ENCODE peak calls at places on chromosomes 4 and X, in seven cellular contexts. P is mammary epithelial cell, Y is adrenal gland, A is AG04449, Z is ascending aorta, K is psoas muscle, R is keratinocyte. J is an unnamed sample.

GRCh38 chr4:124940387-124940786 is 227.9 kb upstream of the ANKRD50 start:
- DNase-seq in P (peak; percentile 92), Y (no peak), A (peak; percentile 91), Z (no peak), K (no peak), R (peak; percentile 73), J (peak; percentile 66)

GRCh38 chr4:39023059-39023458 is 9.2 kb downstream of the TMEM156 start:
- DNase-seq in P (no peak), Y (no peak), A (no peak), Z (no peak), K (no peak), R (no peak), J (no peak)

GRCh38 chr4:168765726-168766125 is 244.3 kb downstream of the CBR4 start:
- DNase-seq in P (peak; percentile 75), Y (no peak), A (no peak), Z (peak; percentile 82), K (no peak), R (no peak), J (no peak)

GRCh38 chrX:9880237-9880636 is 86.9 kb upstream of the CLDN34 start:
- DNase-seq in P (no peak), Y (no peak), A (no peak), Z (no peak), K (no peak), R (no peak), J (no peak)

GRCh38 chrX:16771483-16772398 is 14.5 kb upstream of the TXLNG start:
- DNase-seq in P (peak; percentile 87), Y (no peak), A (peak; percentile 12), Z (no peak), K (no peak), R (peak; percentile 32), J (peak; percentile 38)

GRCh38 chr4:740656-741282 is 35.1 kb downstream of the PCGF3 start:
- DNase-seq in P (no peak), Y (no peak), A (peak; percentile 16), Z (no peak), K (peak; percentile 45), R (no peak), J (no peak)

GRCh38 chr4:154073107-154073817 is 284.4 kb upstream of the SFRP2 start:
- DNase-seq in P (peak; percentile 90), Y (no peak), A (no peak), Z (no peak), K (no peak), R (no peak), J (no peak)

GRCh38 chr4:28508649-28509048 is 1648.0 kb downstream of the STIM2 start:
- DNase-seq in P (no peak), Y (no peak), A (no peak), Z (no peak), K (no peak), R (no peak), J (no peak)

GRCh38 chr4:17063870-17064269 is 165.4 kb upstream of the LDB2 start:
- DNase-seq in P (no peak), Y (no peak), A (no peak), Z (no peak), K (no peak), R (no peak), J (no peak)

GRCh38 chr4:10457255-10457801 is at the start of gene ZNF518B:
- DNase-seq in P (peak; percentile 55), Y (peak; percentile 46), A (no peak), Z (peak; percentile 79), K (peak; percentile 81), R (peak; percentile 4), J (no peak)

GRCh38 chrX:106752101-106752678 is 25.7 kb downstream of the RNF128 start:
- DNase-seq in P (peak; percentile 35), Y (no peak), A (no peak), Z (no peak), K (no peak), R (no peak), J (no peak)

GRCh38 chr4:10173039-10173753 is 56.6 kb upstream of the WDR1 start:
- DNase-seq in P (peak; percentile 82), Y (no peak), A (no peak), Z (no peak), K (no peak), R (no peak), J (no peak)

GRCh38 chr4:108829981-108830492 is 67.2 kb upstream of the ETNPPL start:
- DNase-seq in P (no peak), Y (no peak), A (no peak), Z (no peak), K (no peak), R (no peak), J (no peak)

GRCh38 chr4:77699731-77700210 is 94.2 kb downstream of the CXCL13 start:
- DNase-seq in P (peak; percentile 80), Y (no peak), A (peak; percentile 55), Z (no peak), K (no peak), R (peak; percentile 21), J (peak; percentile 91)

GRCh38 chr4:3703343-3703676 is 62.9 kb upstream of the ADRA2C start:
- DNase-seq in P (no peak), Y (no peak), A (no peak), Z (no peak), K (peak; percentile 14), R (no peak), J (no peak)

GRCh38 chr4:149973181-149973580 is 105.1 kb upstream of the DCLK2 start:
- DNase-seq in P (no peak), Y (no peak), A (no peak), Z (no peak), K (no peak), R (no peak), J (no peak)
- H3K4me3 ChIP-seq in P (no peak overlapping the region), Y (no peak overlapping the region), A (no peak overlapping the region), Z (no peak overlapping the region), K (no peak overlapping the region), R (no peak overlapping the region), J (no peak overlapping the region)

DNA sequence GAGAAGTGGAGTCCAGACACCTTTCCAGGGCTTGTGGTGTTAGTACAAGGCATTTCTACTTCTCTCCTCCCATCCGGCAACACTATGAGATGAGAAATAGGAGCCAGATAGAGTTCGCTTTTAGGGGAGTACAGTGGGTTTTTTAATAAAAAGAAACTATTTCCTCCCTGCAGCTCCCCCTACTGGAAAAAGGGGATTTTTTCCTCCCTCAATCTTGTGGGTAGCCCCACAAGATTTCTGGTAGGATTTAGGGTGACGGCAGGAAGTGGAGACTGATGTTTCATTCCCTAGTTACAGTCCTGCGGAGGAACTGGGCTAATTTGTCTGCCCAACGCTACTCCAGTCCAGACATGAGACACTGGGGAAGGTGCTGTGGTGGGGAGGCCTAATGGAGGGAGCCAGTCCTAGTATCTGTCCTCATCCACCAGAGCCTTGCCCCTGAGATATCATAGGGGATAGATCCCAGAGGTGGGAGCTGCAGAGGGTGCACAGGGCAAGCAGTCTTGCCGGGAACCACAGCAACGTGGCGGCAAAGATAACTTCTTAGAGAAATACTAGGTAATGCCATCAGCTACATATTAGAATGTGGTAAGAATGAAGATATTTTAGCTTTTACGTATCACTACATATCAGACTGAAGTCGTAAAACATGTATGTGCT is 45.6 kb upstream of the PRKG2 start:
- DNase-seq in P (peak; percentile 1), Y (no peak), A (no peak), Z (no peak), K (no peak), R (no peak), J (no peak)
- TF ChIP-seq CTCF in P (peak; percentile 47), Y (no peak), A (no peak), Z (no peak), K (no peak), R (peak; percentile 40), J (peak; percentile 50)

GRCh38 chr4:22695011-22695410 is 2.3 kb downstream of the GBA3 start:
- DNase-seq in P (no peak), Y (no peak), A (no peak), Z (no peak), K (no peak), R (no peak), J (no peak)

GRCh38 chr4:22692736-22693135 is at the start of gene GBA3:
- DNase-seq in P (no peak), Y (no peak), A (no peak), Z (no peak), K (no peak), R (no peak), J (no peak)

DNA sequence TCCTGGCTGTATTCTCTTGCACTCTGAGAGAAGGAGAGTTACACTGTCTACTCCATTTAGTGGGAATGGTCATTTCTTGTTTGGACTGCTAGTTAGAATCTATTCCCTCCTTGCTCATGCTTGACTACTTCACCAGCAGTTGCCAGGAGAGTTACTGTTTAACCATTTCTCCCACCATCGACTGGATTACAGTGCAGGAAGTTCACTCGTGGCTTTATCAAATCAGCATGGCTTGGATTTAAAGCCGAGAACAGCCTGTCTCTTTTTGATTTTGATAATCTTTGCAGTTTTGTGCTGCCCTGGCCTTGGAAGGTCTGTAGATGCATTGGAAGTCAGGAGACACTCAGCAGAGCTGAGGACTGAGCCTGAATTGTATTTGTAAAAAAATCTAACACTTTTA is 3.2 kb downstream of the GBA3 start:
- DNase-seq in P (no peak), Y (no peak), A (no peak), Z (no peak), K (no peak), R (no peak), J (no peak)
- H3K4me3 ChIP-seq in P (no peak overlapping the region), Y (no peak overlapping the region), A (no peak overlapping the region), Z (no peak overlapping the region), K (no peak overlapping the region), R (no peak overlapping the region), J (no peak overlapping the region)

DNA sequence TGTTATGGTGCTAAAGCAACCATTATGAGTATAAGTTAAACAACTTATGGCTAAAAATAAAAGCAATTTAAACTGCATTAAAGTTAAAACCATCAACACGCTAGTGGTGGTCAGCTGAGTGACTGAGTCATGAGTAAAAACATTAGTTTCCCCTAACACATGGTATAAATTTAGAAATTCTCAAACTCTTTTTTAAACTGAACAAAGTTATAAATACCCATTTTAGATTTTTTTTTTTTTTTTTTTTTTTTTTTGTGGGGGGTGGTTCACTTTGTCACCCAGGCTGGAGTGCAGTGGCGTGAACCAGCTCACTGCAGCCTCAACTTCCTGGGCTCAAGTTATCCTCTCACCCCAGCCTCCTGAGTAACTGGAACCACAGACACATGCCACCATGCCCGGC is 5.4 kb upstream of the BBS7 start:
- DNase-seq in P (no peak), Y (no peak), A (no peak), Z (no peak), K (no peak), R (no peak), J (no peak)
- TF ChIP-seq CTCF in P (no peak), Y (no peak), A (no peak), Z (no peak), K (no peak), R (no peak), J (no peak)

GRCh38 chr4:111204807-111205206 is 581.9 kb upstream of the PITX2 start:
- DNase-seq in P (no peak), Y (no peak), A (no peak), Z (no peak), K (no peak), R (no peak), J (no peak)

GRCh38 chr4:111209706-111210105 is 586.8 kb upstream of the PITX2 start:
- DNase-seq in P (no peak), Y (no peak), A (no peak), Z (no peak), K (no peak), R (no peak), J (no peak)

GRCh38 chr4:111210576-111210975 is 587.7 kb upstream of the PITX2 start:
- DNase-seq in P (no peak), Y (no peak), A (no peak), Z (no peak), K (no peak), R (no peak), J (no peak)

GRCh38 chr4:111213520-111213919 is 590.6 kb upstream of the PITX2 start:
- DNase-seq in P (no peak), Y (no peak), A (no peak), Z (no peak), K (no peak), R (no peak), J (no peak)

GRCh38 chr4:111208970-111209369 is 586.1 kb upstream of the PITX2 start:
- DNase-seq in P (no peak), Y (no peak), A (no peak), Z (no peak), K (no peak), R (no peak), J (no peak)
- H3K4me3 ChIP-seq in P (no peak overlapping the region), Y (no peak overlapping the region), A (no peak overlapping the region), Z (no peak overlapping the region), K (no peak overlapping the region), R (no peak overlapping the region), J (no peak overlapping the region)

J was measured in HFF-Myc.